ENCODE peak calls at places on chromosomes 2 and 18, in eight cellular contexts. A is Panc1; L is uterus; D is CD4-positive, alpha-beta T cell; U is lung; G is fibroblast of lung; I is body of pancreas; B is A549. P is an unnamed sample.

GRCh38 chr2:31446848-31447247 is 32.3 kb upstream of the XDH start:
- DNase-seq in A (no peak), L (no peak), D (no peak), U (no peak), G (peak; percentile 80), I (no peak), B (no peak), P (no peak)

GRCh38 chr2:16251511-16252205 is 311.3 kb downstream of the MYCN start:
- DNase-seq in A (no peak), L (no peak), D (no peak), U (no peak), G (no peak), I (no peak), B (no peak), P (no peak)

GRCh38 chr18:57436193-57436964 is 1.2 kb downstream of the ONECUT2 start:
- DNase-seq in A (no peak), L (no peak), D (no peak), U (no peak), G (no peak), I (peak; percentile 20), B (no peak), P (no peak)

GRCh38 chr2:66430906-66431619 is 3.9 kb upstream of the MEIS1 start:
- DNase-seq in A (no peak), L (peak; percentile 46), D (no peak), U (no peak), G (no peak), I (no peak), B (no peak), P (no peak)

GRCh38 chr2:221200184-221200839 is 371.8 kb downstream of the EPHA4 start:
- DNase-seq in A (no peak), L (no peak), D (no peak), U (no peak), G (no peak), I (no peak), B (no peak), P (no peak)

GRCh38 chr2:144237845-144238637 is 281.9 kb downstream of the ZEB2 start:
- DNase-seq in A (no peak), L (no peak), D (no peak), U (no peak), G (no peak), I (no peak), B (no peak), P (peak; percentile 64)

GRCh38 chr2:30733829-30734520 is 73.3 kb downstream of the CAPN13 start:
- DNase-seq in A (no peak), L (no peak), D (no peak), U (no peak), G (no peak), I (no peak), B (no peak), P (no peak)

GRCh38 chr2:225056330-225057073 is 14.2 kb upstream of the DOCK10 start:
- DNase-seq in A (no peak), L (no peak), D (no peak), U (no peak), G (peak; percentile 25), I (no peak), B (no peak), P (no peak)

GRCh38 chr2:230674401-230674800 is 38.2 kb upstream of the CAB39 start:
- DNase-seq in A (no peak), L (no peak), D (no peak), U (no peak), G (no peak), I (no peak), B (no peak), P (no peak)

GRCh38 chr2:238369516-238370481 is 49.5 kb downstream of the TRAF3IP1 start:
- DNase-seq in A (no peak), L (no peak), D (no peak), U (no peak), G (no peak), I (no peak), B (no peak), P (no peak)

GRCh38 chr2:230909841-230910545 is 15.0 kb downstream of the GPR55 start:
- DNase-seq in A (no peak), L (peak; percentile 2), D (no peak), U (no peak), G (no peak), I (no peak), B (no peak), P (no peak)

GRCh38 chr18:54269924-54270844 is 867 bp downstream of the POLI start:
- DNase-seq in A (no peak), L (peak; percentile 38), D (peak; percentile 27), U (peak; percentile 71), G (peak; percentile 53), I (peak; percentile 49), B (peak; percentile 74), P (no peak)

GRCh38 chr18:68763082-68763481 is 34.8 kb upstream of the CCDC102B start:
- DNase-seq in A (peak; percentile 10), L (no peak), D (no peak), U (no peak), G (peak; percentile 44), I (no peak), B (no peak), P (no peak)

GRCh38 chr2:149612122-149612521 is 24.5 kb upstream of the MMADHC start:
- DNase-seq in A (no peak), L (no peak), D (no peak), U (no peak), G (peak; percentile 76), I (peak; percentile 45), B (peak; percentile 35), P (no peak)

GRCh38 chr18:76654536-76654935 is 159.5 kb upstream of the ZNF516 start:
- DNase-seq in A (no peak), L (no peak), D (no peak), U (peak; percentile 15), G (no peak), I (no peak), B (no peak), P (no peak)

GRCh38 chr2:164784376-164784775 is 57.2 kb downstream of the COBLL1 start:
- DNase-seq in A (no peak), L (no peak), D (no peak), U (no peak), G (peak; percentile 72), I (no peak), B (no peak), P (no peak)

GRCh38 chr2:132677661-132678060 is 7.7 kb upstream of the LYPD1 start:
- DNase-seq in A (no peak), L (no peak), D (no peak), U (no peak), G (peak; percentile 81), I (no peak), B (no peak), P (no peak)

GRCh38 chr2:170886391-170886790 is 42.7 kb upstream of the GORASP2 start:
- DNase-seq in A (no peak), L (no peak), D (no peak), U (no peak), G (peak; percentile 97), I (no peak), B (no peak), P (no peak)

DNA sequence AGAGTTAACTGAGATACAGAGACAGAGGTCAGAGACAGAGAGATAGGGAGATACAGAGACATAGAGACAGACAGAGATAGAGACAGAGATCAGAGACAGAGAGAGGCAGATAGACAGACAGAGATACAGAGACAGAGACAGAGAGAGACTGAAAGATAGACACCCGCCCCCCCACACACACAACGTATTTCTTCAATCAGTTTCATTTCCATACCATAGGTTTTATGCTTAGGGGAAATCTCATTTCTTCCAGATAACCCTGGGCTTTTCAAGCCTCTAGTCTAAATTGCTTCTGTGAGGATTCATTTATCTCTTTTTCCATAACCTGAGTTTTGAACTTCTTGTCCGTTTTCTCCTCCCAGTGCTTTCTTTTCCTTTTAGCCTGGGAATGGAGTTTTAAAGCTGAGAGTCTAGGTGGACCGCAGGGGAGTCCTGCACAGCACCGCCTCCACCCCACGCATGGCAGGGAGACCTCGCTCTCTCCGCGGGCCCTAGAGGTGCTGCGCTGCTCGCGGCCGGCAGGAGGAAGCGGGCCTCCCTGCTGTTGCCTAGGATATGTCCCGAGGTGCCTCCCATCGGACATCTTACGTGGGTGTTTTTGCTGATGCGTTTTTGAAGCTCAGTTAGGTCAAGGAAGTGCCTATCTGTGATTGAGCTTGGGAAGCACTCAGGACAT is 94.7 kb downstream of the CD8B2 start:
- DNase-seq in A (no peak), L (peak; percentile 61), D (peak; percentile 12), U (no peak), G (peak; percentile 56), I (peak; percentile 58), B (peak; percentile 73), P (no peak)
- TF ChIP-seq CTCF in A (no peak), L (peak; percentile 34), D (no peak), U (no peak), G (peak; percentile 49), I (no peak), B (no peak), P (no peak)

DNA sequence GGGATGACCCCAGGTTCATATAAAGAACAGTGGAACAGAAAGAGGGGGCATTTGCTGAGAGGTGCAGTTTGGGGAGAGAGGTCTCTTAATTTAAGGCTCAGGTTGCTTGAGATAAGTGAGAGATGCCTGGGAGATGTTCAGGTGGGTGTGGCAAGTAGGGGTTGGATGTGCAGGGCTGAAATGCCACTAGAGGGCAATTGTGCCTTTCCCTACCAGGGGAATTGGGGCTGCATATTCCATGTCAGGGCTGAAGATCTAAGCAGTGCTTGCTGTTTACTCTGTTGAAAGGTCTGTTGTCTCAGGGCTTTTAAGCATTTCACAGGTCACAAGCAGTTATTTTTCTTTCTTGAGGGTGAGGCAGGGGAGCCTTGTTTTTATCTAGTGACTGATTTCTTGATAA is 7.8 kb downstream of the CCDC85A start:
- DNase-seq in A (no peak), L (no peak), D (no peak), U (no peak), G (peak; percentile 48), I (no peak), B (peak; percentile 71), P (peak; percentile 40)
- TF ChIP-seq CTCF in A (peak; percentile 76), L (peak; percentile 25), D (no peak), U (peak; percentile 11), G (peak; percentile 23), I (no peak), B (peak; percentile 82), P (peak; percentile 80)

GRCh38 chr2:233353769-233354499 is at the start of gene DGKD:
- DNase-seq in A (no peak), L (peak; percentile 38), D (peak; percentile 70), U (peak; percentile 60), G (peak; percentile 23), I (peak; percentile 54), B (peak; percentile 46), P (no peak)
- TF ChIP-seq CTCF in A (peak; percentile 80), L (no peak), D (no peak), U (no peak), G (peak; percentile 7), I (peak; percentile 60), B (peak; percentile 75), P (peak; percentile 60)

GRCh38 chr2:100781523-100782375 is 38.2 kb upstream of the NPAS2 start:
- DNase-seq in A (no peak), L (no peak), D (no peak), U (no peak), G (no peak), I (no peak), B (no peak), P (no peak)

GRCh38 chr2:100779908-100780202 is 40.1 kb upstream of the NPAS2 start:
- DNase-seq in A (no peak), L (no peak), D (no peak), U (no peak), G (no peak), I (no peak), B (no peak), P (no peak)

GRCh38 chr2:100782376-100782878 is 37.5 kb upstream of the NPAS2 start:
- DNase-seq in A (no peak), L (no peak), D (no peak), U (no peak), G (no peak), I (no peak), B (no peak), P (no peak)

GRCh38 chr2:100780203-100781008 is 39.5 kb upstream of the NPAS2 start:
- DNase-seq in A (no peak), L (peak; percentile 29), D (no peak), U (no peak), G (peak; percentile 88), I (peak; percentile 45), B (peak; percentile 25), P (no peak)

GRCh38 chr2:100781009-100781325 is 39.0 kb upstream of the NPAS2 start:
- DNase-seq in A (no peak), L (no peak), D (no peak), U (no peak), G (no peak), I (no peak), B (no peak), P (no peak)
- TF ChIP-seq CTCF in A (no peak), L (no peak), D (no peak), U (no peak), G (no peak), I (no peak), B (no peak), P (no peak)